ENCODE peak calls at places on chromosomes 13 and 19, in ten cellular contexts. D is IMR-90, Y is breast epithelium, P is adrenal gland, W is heart left ventricle, A is A549, B is right lobe of liver, V is stomach, F is endothelial cell of umbilical vein, R is body of pancreas. M is an unnamed sample.

GRCh38 chr19:31962565-31962996 is 382.8 kb upstream of the ZNF507 start:
- DNase-seq in D (no peak), Y (no peak), P (no peak), W (no peak), A (no peak), B (no peak), V (no peak), F (no peak), R (no peak), M (no peak)

GRCh38 chr13:50055454-50055853 is 40.2 kb downstream of the KCNRG start:
- DNase-seq in D (no peak), Y (no peak), P (no peak), W (no peak), A (no peak), B (no peak), V (no peak), F (no peak), R (no peak), M (no peak)

GRCh38 chr13:65260938-65261880 is 1968.9 kb downstream of the PCDH9 start:
- DNase-seq in D (no peak), Y (no peak), P (no peak), W (no peak), A (no peak), B (no peak), V (no peak), F (peak), R (no peak), M (no peak)

GRCh38 chr19:47231215-47232054 is 436 bp upstream of the BBC3 start:
- DNase-seq in D (peak), Y (peak), P (peak), W (peak), A (peak), B (peak), V (peak), F (peak), R (peak), M (peak)

GRCh38 chr13:41460930-41461329 is 3.6 kb downstream of the RGCC start:
- DNase-seq in D (no peak), Y (no peak), P (no peak), W (no peak), A (no peak), B (no peak), V (no peak), F (no peak), R (no peak), M (no peak)

GRCh38 chr13:47250141-47250540 is 353.3 kb upstream of the HTR2A start:
- DNase-seq in D (peak), Y (peak), P (no peak), W (no peak), A (no peak), B (no peak), V (no peak), F (no peak), R (no peak), M (no peak)

GRCh38 chr13:99151516-99151915 is 49.1 kb upstream of the UBAC2 start:
- DNase-seq in D (peak), Y (no peak), P (peak), W (no peak), A (peak), B (no peak), V (no peak), F (no peak), R (no peak), M (no peak)

GRCh38 chr19:45653634-45654033 is 14.4 kb upstream of the GIPR start:
- DNase-seq in D (no peak), Y (no peak), P (no peak), W (no peak), A (no peak), B (no peak), V (no peak), F (no peak), R (no peak), M (no peak)

GRCh38 chr19:35868172-35868822 is at the start of gene APLP1:
- DNase-seq in D (no peak), Y (peak), P (peak), W (peak), A (peak), B (peak), V (peak), F (peak), R (peak), M (peak)

GRCh38 chr19:51016798-51017683 is 2.5 kb downstream of the KLK10 start:
- DNase-seq in D (peak), Y (peak), P (no peak), W (peak), A (peak), B (peak), V (peak), F (peak), R (peak), M (peak)

GRCh38 chr19:9406798-9407352 is 28.5 kb downstream of the ZNF266 start:
- DNase-seq in D (peak), Y (peak), P (peak), W (peak), A (peak), B (peak), V (peak), F (no peak), R (peak), M (peak)

GRCh38 chr13:112871742-112872141 is 97.3 kb upstream of the MCF2L start:
- DNase-seq in D (no peak), Y (no peak), P (no peak), W (no peak), A (no peak), B (no peak), V (no peak), F (no peak), R (no peak), M (peak)

GRCh38 chr13:52024481-52024880 is at the start of gene UTP14C:
- DNase-seq in D (no peak), Y (no peak), P (no peak), W (no peak), A (no peak), B (no peak), V (no peak), F (no peak), R (no peak), M (no peak)

GRCh38 chr19:49415102-49415809 is 8.0 kb downstream of the PTH2 start:
- DNase-seq in D (no peak), Y (no peak), P (no peak), W (no peak), A (no peak), B (no peak), V (no peak), F (no peak), R (no peak), M (no peak)

GRCh38 chr19:7346488-7346971 is 2.2 kb upstream of the ARHGEF18 start:
- DNase-seq in D (no peak), Y (no peak), P (peak), W (no peak), A (no peak), B (no peak), V (no peak), F (no peak), R (no peak), M (peak)

GRCh38 chr19:34418300-34418699 is 9.9 kb upstream of the UBA2 start:
- DNase-seq in D (no peak), Y (no peak), P (no peak), W (no peak), A (no peak), B (no peak), V (no peak), F (no peak), R (no peak), M (no peak)

GRCh38 chr19:55711719-55712118 is 26.5 kb downstream of the NLRP9 start:
- DNase-seq in D (no peak), Y (no peak), P (no peak), W (no peak), A (no peak), B (no peak), V (no peak), F (no peak), R (no peak), M (no peak)

GRCh38 chr19:51078104-51078503 is 4.6 kb downstream of the KLK14 start:
- DNase-seq in D (no peak), Y (no peak), P (no peak), W (no peak), A (no peak), B (no peak), V (no peak), F (no peak), R (no peak), M (no peak)

GRCh38 chr19:2675892-2676291 is 26.6 kb downstream of the GNG7 start:
- DNase-seq in D (no peak), Y (peak), P (no peak), W (no peak), A (no peak), B (no peak), V (no peak), F (no peak), R (no peak), M (no peak)

GRCh38 chr19:56765107-56765506 is 75.4 kb downstream of the PEG3 start:
- DNase-seq in D (no peak), Y (peak), P (peak), W (peak), A (no peak), B (peak), V (peak), F (no peak), R (peak), M (peak)

GRCh38 chr13:47680752-47681151 is 320.3 kb downstream of the SUCLA2 start:
- DNase-seq in D (peak), Y (no peak), P (no peak), W (no peak), A (no peak), B (no peak), V (no peak), F (no peak), R (no peak), M (no peak)

GRCh38 chr19:3358919-3359849 is 7.2 kb upstream of the NFIC start:
- DNase-seq in D (peak), Y (no peak), P (peak), W (peak), A (no peak), B (peak), V (peak), F (no peak), R (peak), M (peak)

GRCh38 chr19:29714953-29715694 is at the start of gene C19orf12:
- DNase-seq in D (peak), Y (no peak), P (peak), W (peak), A (peak), B (peak), V (peak), F (peak), R (peak), M (peak)
- TF ChIP-seq POLR2A in D (peak), Y (peak), P (peak), W (peak), A (peak), B (peak), V (peak), F (peak), R (peak), M (peak)

GRCh38 chr19:33393286-33394005 is 19.9 kb downstream of the CEBPG start:
- DNase-seq in D (no peak), Y (no peak), P (peak), W (no peak), A (no peak), B (peak), V (no peak), F (no peak), R (no peak), M (peak)
- H3K27ac ChIP-seq in D (no peak), Y (peak), P (no peak), W (no peak), A (peak), B (peak), V (no peak), F (no peak), R (no peak), M (no peak)

DNA sequence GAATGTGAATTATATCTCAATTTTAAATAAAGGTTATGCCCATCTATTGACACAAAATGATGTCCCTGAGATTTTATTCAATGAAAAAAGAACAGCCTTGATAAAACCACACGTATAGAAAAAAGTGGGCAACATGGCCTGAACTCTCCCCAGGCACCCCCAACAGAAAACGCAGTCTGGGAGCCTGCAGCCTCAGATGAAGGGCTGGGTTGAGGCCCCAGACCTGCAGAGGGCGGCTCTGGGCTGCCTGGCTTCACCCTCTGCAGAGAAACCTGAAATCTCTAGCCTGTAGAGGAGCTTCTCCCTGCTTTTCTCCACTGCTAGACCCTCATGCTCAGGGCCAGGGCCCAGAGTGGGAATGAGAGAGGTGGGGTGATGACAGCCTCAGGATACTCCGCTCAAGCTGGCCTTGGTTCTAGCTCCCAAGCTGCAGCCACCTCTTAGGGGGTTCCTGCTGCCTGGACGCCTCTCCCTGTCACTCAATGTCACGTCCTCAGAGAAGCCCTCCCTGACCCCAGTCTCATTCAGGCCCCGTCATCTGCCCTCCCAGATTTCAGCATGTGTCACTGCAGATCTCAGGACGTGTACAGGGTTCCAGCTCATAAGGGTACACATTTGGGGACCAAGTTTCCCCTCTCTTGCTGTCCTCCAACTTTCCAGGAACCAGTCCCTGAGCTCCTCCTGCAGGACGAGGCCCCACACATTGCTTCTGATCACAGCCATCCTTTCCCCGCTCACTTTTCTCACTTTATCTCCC is 1.8 kb downstream of the MBD3 start:
- DNase-seq in D (no peak), Y (no peak), P (no peak), W (no peak), A (no peak), B (no peak), V (no peak), F (peak), R (no peak), M (no peak)
- TF ChIP-seq POLR2A in D (no peak), Y (no peak), P (no peak), W (no peak), A (no peak), B (no peak), V (no peak), F (peak), R (no peak), M (no peak)

GRCh38 chr19:802888-803561 is 5.8 kb downstream of the PTBP1 start:
- DNase-seq in D (no peak), Y (no peak), P (no peak), W (peak), A (no peak), B (no peak), V (no peak), F (no peak), R (no peak), M (no peak)

GRCh38 chr19:802497-802887 is 5.2 kb downstream of the PTBP1 start:
- DNase-seq in D (no peak), Y (no peak), P (no peak), W (no peak), A (no peak), B (no peak), V (no peak), F (peak), R (no peak), M (no peak)

GRCh38 chr19:800360-801029 is 3.2 kb downstream of the PTBP1 start:
- DNase-seq in D (no peak), Y (peak), P (no peak), W (peak), A (no peak), B (peak), V (peak), F (peak), R (peak), M (no peak)

GRCh38 chr19:801861-802496 is 4.7 kb downstream of the PTBP1 start:
- DNase-seq in D (peak), Y (peak), P (peak), W (peak), A (no peak), B (peak), V (peak), F (peak), R (no peak), M (no peak)

DNA sequence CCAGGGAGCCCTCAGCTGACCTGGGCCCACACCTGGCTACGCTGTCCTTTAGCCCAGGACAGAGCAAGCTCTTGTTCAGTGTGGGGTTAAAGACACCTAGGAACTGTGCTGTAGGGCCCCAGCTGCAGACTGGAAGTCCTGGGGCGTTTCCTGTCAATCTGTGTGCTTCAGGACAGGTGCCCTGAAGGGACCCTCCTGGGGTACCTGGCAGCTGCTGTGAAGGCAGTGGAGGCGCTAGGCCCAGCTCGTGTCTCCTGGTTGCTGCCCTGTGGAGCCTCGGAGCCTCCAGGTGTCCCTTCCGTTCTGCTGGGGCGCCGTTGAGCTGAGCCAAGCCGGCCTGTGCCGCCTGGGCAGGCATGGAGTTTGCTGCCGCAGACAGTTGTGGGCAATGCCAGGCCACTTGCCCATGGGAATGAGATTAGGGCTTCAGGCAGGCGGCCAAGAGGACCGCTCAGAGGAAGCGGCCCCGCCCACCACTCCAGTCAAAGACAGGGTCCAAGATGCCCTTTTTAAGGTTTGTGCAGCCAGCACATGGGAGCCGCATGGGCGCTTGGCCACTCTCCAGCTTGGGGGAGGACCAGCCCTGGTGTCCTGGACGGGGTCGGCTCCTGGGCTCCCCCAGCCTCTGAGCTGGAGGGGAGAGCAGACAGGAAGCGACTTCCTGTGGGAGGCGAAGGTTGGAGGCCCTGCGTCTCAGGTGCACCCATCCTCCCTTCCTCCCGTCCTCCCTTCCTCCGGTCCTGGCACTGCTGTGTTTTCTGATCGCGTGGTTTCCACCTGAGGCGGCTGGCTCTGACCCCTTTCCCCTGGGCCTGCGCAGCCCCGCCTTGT is 4.0 kb downstream of the PTBP1 start:
- DNase-seq in D (no peak), Y (no peak), P (peak), W (peak), A (no peak), B (peak), V (peak), F (peak), R (peak), M (no peak)
- H3K27ac ChIP-seq in D (no peak), Y (peak), P (peak), W (peak), A (peak), B (no peak), V (peak), F (peak), R (peak), M (peak)